ENCODE peak calls at places on chromosomes 4 and X, in four cellular contexts. L is SHP77, P is EH, X is C1 segment of cervical spinal cord. B is an unnamed sample.

GRCh38 chr4:139175647-139176298 is 1.2 kb downstream of the ELF2 start:
- DNase-seq in L (no peak), P (no peak), X (no peak), B (no peak)

GRCh38 chrX:318068-318738 is 393 bp downstream of the GTPBP6 start:
- DNase-seq in L (no peak), P (peak; percentile 99), X (no peak), B (peak; percentile 96)

GRCh38 chr4:12723849-12724447 is 760.2 kb downstream of the RAB28 start:
- DNase-seq in P (no peak), X (no peak), L (peak; percentile 7), B (no peak)

GRCh38 chr4:5212255-5213032 is 161.2 kb downstream of the STK32B start:
- DNase-seq in L (no peak), X (no peak), P (peak; percentile 41), B (no peak)

GRCh38 chr4:40323866-40324265 is 11.3 kb upstream of the CHRNA9 start:
- DNase-seq in X (no peak), L (no peak), P (peak; percentile 38), B (no peak)

GRCh38 chr4:69093681-69094080 is 2.6 kb upstream of the UGT2B7 start:
- DNase-seq in P (no peak), L (no peak), X (no peak), B (no peak)

GRCh38 chr4:124535004-124535403 is 177.5 kb downstream of the ANKRD50 start:
- DNase-seq in X (no peak), P (no peak), L (no peak), B (no peak)

GRCh38 chr4:80172203-80172602 is 25.1 kb upstream of the PRDM8 start:
- DNase-seq in L (no peak), X (no peak), P (no peak), B (no peak)

GRCh38 chrX:7904557-7904956 is 22.7 kb downstream of the PNPLA4 start:
- DNase-seq in L (no peak), X (no peak), P (peak; percentile 6), B (no peak)

GRCh38 chr4:142181021-142181420 is 544.6 kb downstream of the IL15 start:
- DNase-seq in P (no peak), X (no peak), L (no peak), B (no peak)

GRCh38 chr4:171891038-171891437 is 77.8 kb downstream of the GALNTL6 start:
- DNase-seq in P (no peak), L (no peak), X (no peak), B (no peak)

GRCh38 chr4:163132469-163133222 is 34.0 kb downstream of the NAF1 start:
- DNase-seq in L (no peak), P (no peak), X (no peak), B (no peak)

GRCh38 chr4:81040175-81040659 is 9.7 kb downstream of the BMP3 start:
- DNase-seq in L (peak; percentile 18), X (no peak), P (peak; percentile 40), B (peak; percentile 47)

GRCh38 chr4:53997901-53998300 is 66.5 kb downstream of the CHIC2 start:
- DNase-seq in X (no peak), P (peak; percentile 29), L (no peak), B (no peak)

GRCh38 chrX:34146906-34147305 is 14.8 kb upstream of the FAM47A start:
- DNase-seq in L (no peak), P (no peak), X (no peak), B (no peak)

GRCh38 chr4:185672618-185673017 is 137.3 kb upstream of the PDLIM3 start:
- DNase-seq in L (no peak), P (peak; percentile 25), X (no peak), B (no peak)

GRCh38 chrX:13009256-13009655 is 34.3 kb downstream of the TMSB4X start:
- DNase-seq in L (no peak), P (no peak), X (no peak), B (no peak)

GRCh38 chr4:133095591-133095990 is 53.5 kb upstream of the PCDH10 start:
- DNase-seq in P (no peak), X (no peak), L (no peak), B (no peak)

GRCh38 chr4:74112399-74113090 is 13.6 kb upstream of the CXCL2 start:
- DNase-seq in L (no peak), X (no peak), P (peak; percentile 47), B (no peak)

GRCh38 chrX:97366246-97366645 is 482.5 kb downstream of the RPA4 start:
- DNase-seq in P (no peak), X (no peak), L (no peak), B (no peak)

GRCh38 chrX:72159769-72160168 is 21.8 kb upstream of the PIN4 start:
- DNase-seq in P (no peak), X (no peak), L (no peak), B (no peak)

GRCh38 chrX:94576367-94577004 is 902.5 kb downstream of the FAM133A start:
- DNase-seq in P (no peak), X (no peak), L (no peak), B (no peak)

GRCh38 chrX:153880440-153880815 is 5.5 kb downstream of the L1CAM start:
- DNase-seq in L (no peak), X (no peak), P (no peak), B (no peak)